ENCODE peak calls at places on chromosomes 16 and 17, in nine cellular contexts. V, B, P, R, F, U, L, I and K are unnamed samples.

GRCh38 chr16:35146031-35146710 is 1686.8 kb downstream of the TP53TG3F start:
- DNase-seq in P (no peak), I (no peak), L (peak; percentile 62), B (no peak), F (no peak), V (no peak), R (no peak), U (peak; percentile 17), K (no peak)

GRCh38 chr16:23382279-23382678 is 70.7 kb downstream of the COG7 start:
- DNase-seq in I (no peak), F (no peak), B (peak; percentile 66), U (no peak), P (no peak), R (no peak), V (no peak), L (no peak), K (no peak)

GRCh38 chr16:10250137-10250850 is 68.1 kb upstream of the GRIN2A start:
- DNase-seq in P (no peak), V (no peak), B (no peak), L (no peak), U (no peak), R (no peak), F (no peak), I (no peak), K (no peak)

GRCh38 chr17:28950017-28950751 is 1.1 kb downstream of the PHF12 start:
- DNase-seq in L (peak; percentile 92), F (peak; percentile 61), B (peak; percentile 64), P (peak; percentile 73), U (peak; percentile 89), I (peak; percentile 83), V (peak; percentile 63), R (peak; percentile 40), K (peak; percentile 50)

GRCh38 chr17:8254881-8255280 is 5.8 kb downstream of the PFAS start:
- DNase-seq in P (no peak), R (no peak), V (no peak), B (no peak), L (no peak), F (no peak), I (no peak), U (no peak), K (no peak)

GRCh38 chr17:73998246-73999220 is 204.9 kb upstream of the RPL38 start:
- DNase-seq in U (peak; percentile 61), B (peak; percentile 51), P (peak; percentile 30), F (peak; percentile 78), V (no peak), I (peak; percentile 85), L (no peak), R (peak; percentile 17), K (peak; percentile 80)

GRCh38 chr16:28609631-28610594 is at the start of gene SULT1A1:
- DNase-seq in B (peak; percentile 86), R (no peak), P (no peak), U (peak; percentile 92), L (peak; percentile 95), F (peak; percentile 96), I (peak; percentile 33), V (no peak), K (no peak)

GRCh38 chr17:46964315-46965265 is 14.5 kb downstream of the RPRML start:
- DNase-seq in L (no peak), F (no peak), P (peak; percentile 45), B (no peak), U (no peak), R (peak; percentile 28), V (peak; percentile 32), I (peak; percentile 72), K (peak; percentile 48)

GRCh38 chr17:19646788-19647696 is 1.5 kb upstream of the ALDH3A2 start:
- DNase-seq in R (peak; percentile 40), B (no peak), V (peak; percentile 13), F (no peak), I (peak; percentile 52), L (no peak), P (no peak), U (no peak), K (no peak)

GRCh38 chr17:5203178-5203907 is 11.7 kb upstream of the ZNF594 start:
- DNase-seq in P (no peak), F (no peak), I (no peak), B (no peak), U (no peak), L (peak; percentile 46), R (peak; percentile 59), V (peak; percentile 37), K (no peak)

GRCh38 chr16:58454856-58455255 is 45.1 kb upstream of the NDRG4 start:
- DNase-seq in P (no peak), B (no peak), R (no peak), L (no peak), U (no peak), I (no peak), V (no peak), F (no peak), K (no peak)

GRCh38 chr17:27524594-27524993 is 68.3 kb downstream of the KSR1 start:
- DNase-seq in B (no peak), V (no peak), R (no peak), U (no peak), P (no peak), F (no peak), L (no peak), I (no peak), K (no peak)

GRCh38 chr17:17751489-17751995 is 70.3 kb downstream of the RAI1 start:
- DNase-seq in V (no peak), U (no peak), P (no peak), R (no peak), F (no peak), L (no peak), B (no peak), I (no peak), K (no peak)

GRCh38 chr17:80388175-80388574 is 26.8 kb upstream of the ENDOV start:
- DNase-seq in U (no peak), L (peak; percentile 77), B (no peak), R (no peak), F (no peak), V (no peak), I (peak; percentile 36), P (no peak), K (no peak)

GRCh38 chr17:307741-308507 is 44.7 kb downstream of the RPH3AL start:
- DNase-seq in P (no peak), V (no peak), U (peak; percentile 43), B (no peak), F (no peak), L (no peak), I (no peak), R (no peak), K (no peak)

GRCh38 chr17:78416791-78417530 is 38.5 kb downstream of the PGS1 start:
- DNase-seq in R (peak; percentile 33), B (peak; percentile 61), I (no peak), F (peak; percentile 42), U (no peak), P (no peak), L (no peak), V (no peak), K (no peak)
- TF ChIP-seq CTCF in R (no peak), B (no peak), I (no peak), F (no peak), U (no peak), P (no peak), L (no peak), V (no peak), K (no peak)

DNA sequence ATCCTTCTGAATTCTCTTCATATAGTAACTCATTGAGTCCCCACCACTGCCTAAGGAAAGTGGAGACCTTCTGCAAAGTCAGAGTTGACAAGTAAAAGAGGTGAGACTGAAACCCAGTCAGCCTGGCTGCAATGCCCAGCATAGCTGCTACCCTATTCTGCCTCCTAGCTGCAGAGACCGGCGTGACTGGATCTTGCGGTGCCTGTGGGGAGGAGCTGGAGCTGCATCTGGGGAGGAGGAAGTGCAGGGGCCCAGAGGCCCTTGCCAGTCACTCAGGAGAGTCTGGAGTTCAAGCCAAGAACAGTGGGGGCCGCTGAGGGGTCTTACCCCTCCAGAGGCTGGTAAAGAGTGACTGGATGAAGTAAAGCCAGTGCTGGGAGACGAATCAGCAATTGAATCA is 35.0 kb upstream of the ZNF423 start:
- DNase-seq in V (no peak), L (no peak), R (peak; percentile 2), B (no peak), P (peak; percentile 61), F (peak; percentile 72), U (no peak), I (peak; percentile 86), K (peak; percentile 57)
- TF ChIP-seq CTCF in V (peak; percentile 14), L (no peak), R (peak; percentile 22), B (no peak), P (peak; percentile 70), F (peak; percentile 44), U (peak; percentile 47), I (peak; percentile 90), K (peak; percentile 42)

DNA sequence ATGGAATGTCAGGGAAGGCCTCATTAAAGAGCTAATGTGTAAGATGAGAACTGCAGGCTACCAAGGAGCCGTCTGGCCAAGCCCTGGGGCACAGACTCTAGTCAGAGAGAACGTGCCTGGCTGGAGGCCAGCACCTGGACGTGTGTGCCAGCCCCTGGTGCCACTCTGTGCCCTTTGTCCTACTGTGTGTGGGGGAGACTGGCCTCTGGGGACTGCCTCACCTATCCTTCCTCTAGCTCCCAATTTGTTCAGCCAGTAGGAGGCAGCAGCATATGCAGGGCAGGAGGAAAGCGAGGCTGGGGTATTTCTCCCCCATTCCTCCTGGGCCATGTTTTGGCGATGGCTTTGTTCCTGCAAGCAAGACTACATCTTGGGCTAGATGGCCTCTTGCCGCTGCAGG is 37.1 kb downstream of the KNOP1 start:
- DNase-seq in I (peak; percentile 56), P (no peak), R (no peak), V (no peak), L (no peak), F (no peak), B (no peak), U (no peak), K (no peak)
- TF ChIP-seq CTCF in I (peak; percentile 78), P (no peak), R (peak; percentile 11), V (no peak), L (no peak), F (no peak), B (no peak), U (no peak), K (no peak)

DNA sequence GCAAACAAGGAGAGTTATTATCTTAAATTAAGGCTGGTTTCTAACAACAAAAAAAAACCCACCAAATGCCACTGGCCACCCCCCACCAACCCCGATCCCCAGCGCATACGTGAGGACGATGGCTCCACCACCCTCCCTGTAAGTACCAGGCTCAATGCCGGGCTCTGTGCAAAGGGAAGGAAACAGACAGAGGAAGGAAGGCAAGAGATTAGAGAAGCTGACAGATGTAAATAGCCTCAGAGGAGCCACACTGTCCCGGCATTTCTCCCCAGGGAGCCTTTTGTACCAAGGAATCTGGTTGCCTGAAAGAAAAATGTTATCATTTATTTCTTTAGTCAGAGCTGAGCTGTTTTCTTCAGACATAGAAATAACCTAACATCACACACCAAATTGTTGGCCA is 13.1 kb downstream of the SOST start:
- DNase-seq in U (no peak), B (no peak), F (no peak), P (no peak), L (no peak), I (no peak), R (no peak), V (no peak), K (no peak)
- TF ChIP-seq CTCF in U (no peak), B (no peak), F (no peak), P (no peak), L (no peak), I (no peak), R (no peak), V (no peak), K (no peak)

GRCh38 chr16:3740934-3741333 is 23.6 kb upstream of the TRAP1 start:
- DNase-seq in F (no peak), P (no peak), L (no peak), B (no peak), R (no peak), U (no peak), I (no peak), V (no peak), K (no peak)
- TF ChIP-seq CTCF in F (no peak), P (no peak), L (no peak), B (no peak), R (no peak), U (no peak), I (no peak), V (no peak), K (no peak)